ENCODE peak calls at places on chromosome 1, in eight cellular contexts. H is H9; X is neuronal stem cell; U is CD8-positive, alpha-beta memory T cell; E is aorta; W is colonic mucosa; L is CD4-positive, alpha-beta T cell; Z is lung. I is an unnamed sample.

GRCh38 chr1:63917571-63918394 is 144.0 kb downstream of the ROR1 start:
- DNase-seq in Z (no peak), L (no peak), X (no peak), E (no peak), U (no peak), H (peak), W (no peak), I (no peak)

GRCh38 chr1:11780380-11781147 is 18.6 kb downstream of the C1orf167 start:
- DNase-seq in H (no peak), Z (no peak), E (no peak), W (no peak), U (no peak), L (no peak), X (no peak), I (no peak)

GRCh38 chr1:43348809-43349593 is 9.8 kb upstream of the CDC20 start:
- DNase-seq in X (peak), E (peak), W (peak), H (peak), U (peak), L (peak), Z (peak), I (peak)

GRCh38 chr1:1399870-1400575 is 888 bp upstream of the CCNL2 start:
- DNase-seq in E (no peak), H (no peak), U (no peak), L (no peak), Z (no peak), X (no peak), W (no peak), I (no peak)

GRCh38 chr1:153921803-153922075 is 1.0 kb downstream of the GATAD2B start:
- DNase-seq in W (peak), E (no peak), H (no peak), X (no peak), U (no peak), Z (no peak), L (no peak), I (no peak)

GRCh38 chr1:178706467-178706866 is 18.6 kb upstream of the RALGPS2 start:
- DNase-seq in X (no peak), E (no peak), U (no peak), Z (no peak), W (no peak), L (no peak), H (no peak), I (no peak)

GRCh38 chr1:175978926-175979325 is 228.2 kb downstream of the COP1 start:
- DNase-seq in E (no peak), W (no peak), X (no peak), Z (no peak), U (no peak), L (no peak), H (no peak), I (no peak)

GRCh38 chr1:162892916-162893714 is 32.1 kb upstream of the CCDC190 start:
- DNase-seq in W (no peak), E (no peak), H (no peak), X (no peak), Z (no peak), L (no peak), U (no peak), I (no peak)

GRCh38 chr1:203839081-203839480 is 22.3 kb upstream of the SNRPE start:
- DNase-seq in Z (no peak), W (no peak), H (no peak), E (no peak), X (no peak), U (no peak), L (no peak), I (no peak)

GRCh38 chr1:192516776-192517297 is 58.7 kb upstream of the RGS1 start:
- DNase-seq in W (peak), U (peak), Z (no peak), H (no peak), X (no peak), E (no peak), L (peak), I (no peak)

GRCh38 chr1:177858222-177858894 is 111.5 kb downstream of the SEC16B start:
- DNase-seq in X (no peak), L (no peak), W (no peak), U (no peak), H (no peak), Z (no peak), E (no peak), I (no peak)

GRCh38 chr1:177124578-177125278 is 39.8 kb downstream of the ASTN1 start:
- DNase-seq in U (no peak), W (no peak), X (no peak), H (no peak), E (no peak), L (no peak), Z (no peak), I (no peak)

GRCh38 chr1:88731475-88731874 is 47.4 kb downstream of the PKN2 start:
- DNase-seq in L (no peak), X (no peak), Z (no peak), W (peak), H (no peak), E (no peak), U (no peak), I (no peak)

GRCh38 chr1:171741872-171742576 is at the start of gene VAMP4:
- DNase-seq in H (peak), X (peak), Z (peak), U (peak), W (peak), E (peak), L (peak), I (peak)

GRCh38 chr1:182786223-182787001 is 3.2 kb upstream of the NPL start:
- DNase-seq in W (peak), L (peak), H (peak), E (peak), X (peak), Z (peak), U (no peak), I (peak)

GRCh38 chr1:27360159-27361043 is 6.4 kb downstream of the MAP3K6 start:
- DNase-seq in X (no peak), L (peak), E (no peak), Z (no peak), H (peak), U (peak), W (peak), I (no peak)

GRCh38 chr1:179016694-179017382 is 8.9 kb upstream of the FAM20B start:
- DNase-seq in U (no peak), E (peak), H (no peak), Z (peak), L (no peak), W (peak), X (no peak), I (peak)

GRCh38 chr1:53860967-53861411 is 22.9 kb upstream of the NDC1 start:
- DNase-seq in U (peak), Z (peak), L (peak), E (no peak), X (peak), H (peak), W (peak), I (no peak)

GRCh38 chr1:160411231-160411630 is 10.9 kb downstream of the VANGL2 start:
- DNase-seq in Z (no peak), X (no peak), U (no peak), E (no peak), L (no peak), W (no peak), H (no peak), I (no peak)

GRCh38 chr1:203589201-203589600 is 37.4 kb upstream of the ATP2B4 start:
- DNase-seq in H (no peak), E (no peak), W (no peak), U (no peak), L (no peak), X (no peak), Z (no peak), I (no peak)

GRCh38 chr1:243598433-243598832 is 251.6 kb downstream of the AKT3 start:
- DNase-seq in L (peak), Z (no peak), E (no peak), U (no peak), W (no peak), X (no peak), H (no peak), I (no peak)

GRCh38 chr1:246012271-246012854 is 494.7 kb downstream of the SMYD3 start:
- DNase-seq in U (peak), L (no peak), Z (no peak), W (no peak), X (peak), H (peak), E (no peak), I (no peak)

GRCh38 chr1:17674707-17675505 is 80.2 kb upstream of the ACTL8 start:
- DNase-seq in L (no peak), W (no peak), X (no peak), E (no peak), H (no peak), Z (no peak), U (no peak), I (no peak)

GRCh38 chr1:168319691-168320090 is 39.0 kb downstream of the TBX19 start:
- DNase-seq in H (peak), U (no peak), E (no peak), L (no peak), W (no peak), Z (no peak), X (no peak), I (no peak)

GRCh38 chr1:173258484-173259264 is 51.5 kb upstream of the TNFSF4 start:
- DNase-seq in U (no peak), W (no peak), H (peak), X (no peak), E (no peak), Z (no peak), L (no peak), I (no peak)

GRCh38 chr1:92848201-92848600 is 16.4 kb downstream of the RPL5 start:
- DNase-seq in L (no peak), H (no peak), W (no peak), E (no peak), U (no peak), Z (no peak), X (no peak), I (no peak)

GRCh38 chr1:161068306-161069200 is 1.1 kb downstream of the ARHGAP30 start:
- DNase-seq in W (peak), L (peak), U (peak), E (peak), H (peak), X (no peak), Z (peak), I (peak)

GRCh38 chr1:210104103-210104502 is 128.5 kb upstream of the SERTAD4 start:
- DNase-seq in X (no peak), E (no peak), H (no peak), U (no peak), Z (no peak), L (no peak), W (no peak), I (no peak)

GRCh38 chr1:40386796-40387195 is 13.3 kb downstream of the SMAP2 start:
- DNase-seq in U (no peak), H (no peak), X (no peak), L (no peak), Z (no peak), E (no peak), W (no peak), I (no peak)

GRCh38 chr1:171715813-171716251 is 26.0 kb downstream of the VAMP4 start:
- DNase-seq in U (no peak), E (no peak), Z (no peak), W (no peak), L (no peak), H (no peak), X (no peak), I (no peak)

GRCh38 chr1:36365310-36365895 is 20.3 kb downstream of the STK40 start:
- DNase-seq in Z (no peak), E (no peak), X (no peak), W (no peak), L (no peak), H (no peak), U (no peak), I (no peak)

GRCh38 chr1:109719337-109719837 is 7.3 kb downstream of the GSTM5 start:
- DNase-seq in H (no peak), Z (no peak), X (no peak), U (no peak), L (no peak), E (no peak), W (no peak), I (no peak)

GRCh38 chr1:78649628-78650027 is at the start of gene IFI44:
- DNase-seq in Z (peak), L (peak), W (peak), X (no peak), U (peak), E (peak), H (no peak), I (peak)

GRCh38 chr1:215636258-215636965 is 69.3 kb downstream of the KCTD3 start:
- DNase-seq in Z (no peak), L (no peak), W (peak), U (no peak), X (no peak), H (no peak), E (no peak), I (peak)

GRCh38 chr1:59564192-59564891 is 250.4 kb upstream of the HOOK1 start:
- DNase-seq in W (no peak), L (no peak), E (no peak), U (no peak), H (no peak), X (no peak), Z (no peak), I (no peak)

GRCh38 chr1:12127206-12127810 is 39.5 kb upstream of the TNFRSF1B start:
- DNase-seq in U (no peak), W (no peak), Z (no peak), X (no peak), E (no peak), L (no peak), H (no peak), I (no peak)

GRCh38 chr1:39491146-39491921 is at the start of gene BMP8A:
- DNase-seq in X (peak), H (peak), L (peak), Z (peak), U (peak), E (peak), W (peak), I (no peak)

DNA sequence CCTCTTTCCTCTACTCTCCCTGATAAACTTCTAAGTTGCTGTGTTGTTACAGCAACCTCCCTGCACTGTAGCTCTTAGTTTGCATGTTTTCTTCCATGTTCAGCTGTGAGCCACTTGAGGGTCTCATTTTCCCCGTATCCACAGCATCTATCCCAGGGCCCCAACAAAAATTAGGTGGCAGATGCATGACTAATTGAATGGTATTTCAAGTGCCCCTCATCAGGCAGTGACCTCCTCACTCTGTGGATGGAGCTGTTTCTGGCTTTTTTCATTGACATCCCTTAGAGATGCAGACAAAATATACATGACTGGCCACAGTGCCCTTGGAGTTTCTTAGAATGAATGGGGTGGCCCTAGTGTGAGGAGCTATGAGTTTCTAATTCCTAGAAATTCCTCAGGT is 3.4 kb downstream of the CASQ2 start:
- DNase-seq in Z (no peak), U (no peak), X (no peak), W (no peak), L (no peak), H (no peak), E (no peak), I (no peak)
- H3K27ac ChIP-seq in Z (peak), U (no peak), X (no peak), W (no peak), L (no peak), H (no peak), E (no peak), I (peak)

DNA sequence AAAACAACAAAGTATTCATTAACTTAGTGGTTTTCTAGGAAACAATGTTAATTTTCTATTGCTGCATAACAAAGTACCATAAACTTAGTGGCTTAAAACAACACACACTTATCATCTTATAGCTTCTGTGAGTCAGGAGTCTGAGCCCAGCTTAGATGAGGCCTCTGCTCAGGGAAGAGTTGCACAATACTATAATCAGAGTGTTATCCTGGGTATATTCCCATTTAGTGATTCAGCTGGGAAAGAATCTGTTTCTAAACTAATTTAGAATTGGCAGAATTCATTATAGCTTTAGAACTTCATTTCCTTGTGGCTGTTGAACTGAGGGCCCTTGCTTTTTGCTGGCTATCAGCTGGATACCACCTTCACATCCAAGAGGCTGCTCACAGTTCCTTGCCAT is 515.5 kb downstream of the BRINP3 start:
- DNase-seq in U (no peak), W (no peak), L (no peak), E (no peak), H (no peak), X (no peak), Z (no peak), I (no peak)
- H3K27ac ChIP-seq in U (no peak), W (no peak), L (no peak), E (no peak), H (no peak), X (no peak), Z (no peak), I (no peak)

DNA sequence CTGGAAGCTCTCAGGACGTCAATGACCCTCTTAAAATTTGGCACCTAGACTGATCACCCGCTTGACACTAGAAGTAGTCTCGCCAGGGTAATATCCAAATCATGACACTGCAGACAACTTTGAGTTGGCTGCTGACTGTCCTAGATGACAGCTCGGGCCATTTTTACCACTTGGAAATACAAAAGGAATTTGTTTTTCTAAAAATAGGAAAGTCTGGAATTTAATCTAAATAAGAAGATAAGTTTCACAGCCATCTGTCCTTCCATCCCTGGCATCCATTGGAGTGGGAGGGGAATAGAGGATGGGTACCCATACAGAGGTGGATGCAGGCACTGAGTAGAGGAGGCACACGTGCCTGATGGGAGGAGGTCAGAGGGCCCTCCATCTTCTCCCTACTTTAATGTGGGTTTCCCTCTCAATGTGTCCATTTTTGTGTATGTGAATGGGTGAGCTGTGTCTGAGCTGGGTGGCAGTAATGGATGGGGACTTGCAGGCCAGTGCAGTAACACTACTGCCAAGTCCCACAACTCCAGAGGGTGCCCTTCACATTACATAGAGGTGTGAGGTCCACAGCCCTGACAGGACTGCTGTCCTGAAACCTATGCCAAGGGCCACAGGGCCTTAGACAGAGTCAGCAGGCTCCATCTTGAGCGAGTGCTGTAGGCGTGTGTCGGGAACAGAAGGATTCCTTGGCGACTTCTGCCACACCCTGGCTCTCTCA is 104.8 kb upstream of the IPO9 start:
- DNase-seq in U (no peak), L (no peak), X (no peak), H (no peak), Z (no peak), E (no peak), W (no peak), I (no peak)
- H3K27ac ChIP-seq in U (no peak), L (no peak), X (no peak), H (no peak), Z (peak), E (peak), W (peak), I (peak)

GRCh38 chr1:106972074-106972473 is 84.4 kb upstream of the PRMT6 start:
- DNase-seq in L (no peak), X (no peak), H (no peak), Z (no peak), W (no peak), U (no peak), E (no peak), I (no peak)
- H3K27ac ChIP-seq in L (no peak), X (no peak), H (no peak), Z (no peak), W (peak), U (no peak), E (no peak), I (no peak)

DNA sequence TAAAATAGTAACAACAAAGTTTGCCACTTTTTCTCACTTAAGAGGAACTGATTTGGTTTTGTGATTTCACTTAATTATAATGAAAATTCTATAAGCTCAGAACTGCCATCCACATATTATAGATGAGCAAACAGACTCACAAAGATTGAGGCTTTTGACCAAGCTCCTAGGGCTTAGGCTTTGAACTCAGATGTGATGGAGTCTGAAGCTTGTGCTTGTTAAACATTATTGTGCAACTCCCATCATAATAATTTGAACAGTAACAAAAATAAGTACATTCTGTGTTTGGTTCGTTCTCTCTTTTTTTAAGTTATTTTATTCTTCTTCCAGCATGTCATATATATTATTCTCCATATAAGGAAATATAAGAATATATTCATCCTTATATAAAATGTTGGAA is 403.4 kb downstream of the PTPRC start:
- DNase-seq in E (no peak), Z (no peak), X (no peak), H (no peak), W (no peak), U (no peak), L (no peak), I (no peak)
- H3K27ac ChIP-seq in E (no peak), Z (no peak), X (no peak), H (no peak), W (no peak), U (no peak), L (no peak), I (no peak)

DNA sequence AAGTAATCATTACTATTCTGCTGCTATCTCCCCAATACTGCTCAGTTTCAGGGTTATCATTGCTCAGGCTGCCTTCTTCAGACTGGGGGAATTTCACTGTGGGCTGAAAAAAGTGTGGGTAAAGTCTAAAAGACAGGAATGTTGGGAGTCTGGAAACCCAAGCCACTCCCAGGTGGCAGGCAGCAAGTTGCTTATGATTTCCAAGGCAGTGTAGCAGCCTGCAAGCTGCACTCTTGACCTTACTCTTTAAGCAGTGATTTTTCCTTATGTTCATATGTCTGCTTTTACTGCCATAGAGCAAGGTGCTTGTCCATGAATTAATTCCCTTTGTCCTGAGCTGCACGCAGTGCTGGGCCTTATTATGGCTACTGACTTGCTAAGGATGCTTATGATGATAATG is 53.1 kb downstream of the PHC2 start:
- DNase-seq in H (no peak), X (no peak), Z (no peak), W (no peak), E (no peak), U (no peak), L (no peak), I (no peak)
- H3K27ac ChIP-seq in H (no peak), X (no peak), Z (no peak), W (no peak), E (no peak), U (no peak), L (no peak), I (no peak)

I was measured in right atrium auricular region.